ENCODE peak calls at places on chromosome 9, in nine cellular contexts. One of them, this sample, is unnamed. For H3K27me3, the result is how much of the 10 kb centered on the place peaks cover.

GRCh38 chr9:112334319-112334828 is 955 bp upstream of the PTBP3 start:
- DNase-seq in heart left ventricle: no peak
- DNase-seq in left ventricle myocardium inferior: no peak
- DNase-seq in transverse colon: peak
- DNase-seq in cardiac muscle cell: no peak
- DNase-seq in brain microvascular endothelial cell: no peak
- DNase-seq in IMR-90: peak
- DNase-seq in lung: no peak
- DNase-seq in small intestine: peak
- DNase-seq in this sample: no peak

GRCh38 chr9:6938873-6939272 is 181.1 kb downstream of the KDM4C start:
- DNase-seq in brain microvascular endothelial cell: peak
- DNase-seq in transverse colon: no peak
- DNase-seq in small intestine: no peak
- DNase-seq in cardiac muscle cell: no peak
- DNase-seq in IMR-90: peak
- DNase-seq in heart left ventricle: no peak
- DNase-seq in lung: no peak
- DNase-seq in left ventricle myocardium inferior: no peak
- DNase-seq in this sample: no peak

GRCh38 chr9:132744881-132745761 is 74.9 kb downstream of the GTF3C4 start:
- DNase-seq in lung: no peak
- DNase-seq in IMR-90: no peak
- DNase-seq in transverse colon: no peak
- DNase-seq in brain microvascular endothelial cell: no peak
- DNase-seq in small intestine: no peak
- DNase-seq in cardiac muscle cell: peak
- DNase-seq in heart left ventricle: no peak
- DNase-seq in left ventricle myocardium inferior: no peak
- DNase-seq in this sample: no peak

GRCh38 chr9:112174965-112175795 is at the start of gene SUSD1:
- DNase-seq in IMR-90: no peak
- DNase-seq in cardiac muscle cell: peak
- DNase-seq in brain microvascular endothelial cell: no peak
- DNase-seq in small intestine: peak
- DNase-seq in lung: peak
- DNase-seq in heart left ventricle: peak
- DNase-seq in transverse colon: peak
- DNase-seq in left ventricle myocardium inferior: peak
- DNase-seq in this sample: no peak

GRCh38 chr9:2116073-2116472 is 100.9 kb downstream of the SMARCA2 start:
- DNase-seq in cardiac muscle cell: peak
- DNase-seq in IMR-90: no peak
- DNase-seq in lung: no peak
- DNase-seq in small intestine: peak
- DNase-seq in heart left ventricle: no peak
- DNase-seq in transverse colon: no peak
- DNase-seq in brain microvascular endothelial cell: peak
- DNase-seq in left ventricle myocardium inferior: no peak
- DNase-seq in this sample: no peak

GRCh38 chr9:4371108-4371507 is 71.2 kb upstream of the GLIS3 start:
- DNase-seq in left ventricle myocardium inferior: no peak
- DNase-seq in brain microvascular endothelial cell: peak
- DNase-seq in transverse colon: no peak
- DNase-seq in IMR-90: peak
- DNase-seq in cardiac muscle cell: peak
- DNase-seq in lung: peak
- DNase-seq in heart left ventricle: no peak
- DNase-seq in small intestine: no peak
- DNase-seq in this sample: no peak

GRCh38 chr9:3138236-3139229 is 294.6 kb upstream of the PUM3 start:
- DNase-seq in cardiac muscle cell: no peak
- DNase-seq in IMR-90: no peak
- DNase-seq in transverse colon: no peak
- DNase-seq in lung: no peak
- DNase-seq in brain microvascular endothelial cell: no peak
- DNase-seq in heart left ventricle: no peak
- DNase-seq in small intestine: no peak
- DNase-seq in left ventricle myocardium inferior: no peak
- DNase-seq in this sample: no peak

GRCh38 chr9:37290881-37291485 is 131.5 kb upstream of the GRHPR start:
- DNase-seq in IMR-90: peak
- DNase-seq in left ventricle myocardium inferior: no peak
- DNase-seq in lung: no peak
- DNase-seq in brain microvascular endothelial cell: peak
- DNase-seq in small intestine: no peak
- DNase-seq in heart left ventricle: no peak
- DNase-seq in cardiac muscle cell: peak
- DNase-seq in transverse colon: no peak
- DNase-seq in this sample: peak

GRCh38 chr9:3733039-3733408 is 207.2 kb upstream of the RFX3 start:
- DNase-seq in cardiac muscle cell: no peak
- DNase-seq in transverse colon: no peak
- DNase-seq in heart left ventricle: no peak
- DNase-seq in small intestine: no peak
- DNase-seq in left ventricle myocardium inferior: no peak
- DNase-seq in lung: no peak
- DNase-seq in IMR-90: no peak
- DNase-seq in brain microvascular endothelial cell: no peak
- DNase-seq in this sample: no peak

GRCh38 chr9:107158321-107158720 is 124.8 kb upstream of the RAD23B start:
- DNase-seq in transverse colon: no peak
- DNase-seq in IMR-90: peak
- DNase-seq in lung: no peak
- DNase-seq in cardiac muscle cell: peak
- DNase-seq in brain microvascular endothelial cell: peak
- DNase-seq in small intestine: peak
- DNase-seq in left ventricle myocardium inferior: no peak
- DNase-seq in heart left ventricle: no peak
- DNase-seq in this sample: no peak

GRCh38 chr9:101578378-101578777 is 16.4 kb downstream of the PPP3R2 start:
- DNase-seq in brain microvascular endothelial cell: no peak
- DNase-seq in cardiac muscle cell: no peak
- DNase-seq in left ventricle myocardium inferior: no peak
- DNase-seq in transverse colon: no peak
- DNase-seq in heart left ventricle: no peak
- DNase-seq in IMR-90: peak
- DNase-seq in lung: no peak
- DNase-seq in small intestine: no peak
- DNase-seq in this sample: no peak

GRCh38 chr9:76516350-76516749 is 57.4 kb downstream of the GCNT1 start:
- DNase-seq in left ventricle myocardium inferior: no peak
- DNase-seq in transverse colon: no peak
- DNase-seq in IMR-90: peak
- DNase-seq in heart left ventricle: no peak
- DNase-seq in brain microvascular endothelial cell: no peak
- DNase-seq in lung: no peak
- DNase-seq in small intestine: no peak
- DNase-seq in cardiac muscle cell: no peak
- DNase-seq in this sample: no peak

GRCh38 chr9:2299843-2300205 is 284.7 kb downstream of the SMARCA2 start:
- DNase-seq in small intestine: no peak
- DNase-seq in lung: no peak
- DNase-seq in left ventricle myocardium inferior: no peak
- DNase-seq in transverse colon: no peak
- DNase-seq in brain microvascular endothelial cell: no peak
- DNase-seq in cardiac muscle cell: peak
- DNase-seq in IMR-90: no peak
- DNase-seq in heart left ventricle: no peak
- DNase-seq in this sample: no peak

GRCh38 chr9:97802276-97802675 is 50.8 kb upstream of the FOXE1 start:
- DNase-seq in lung: no peak
- DNase-seq in transverse colon: no peak
- DNase-seq in brain microvascular endothelial cell: peak
- DNase-seq in small intestine: no peak
- DNase-seq in left ventricle myocardium inferior: no peak
- DNase-seq in IMR-90: peak
- DNase-seq in heart left ventricle: no peak
- DNase-seq in cardiac muscle cell: peak
- DNase-seq in this sample: no peak
- H3K27me3 ChIP-seq in lung: under half
- H3K27me3 ChIP-seq in transverse colon: half or more
- H3K27me3 ChIP-seq in brain microvascular endothelial cell: under half
- H3K27me3 ChIP-seq in small intestine: under half
- H3K27me3 ChIP-seq in left ventricle myocardium inferior: half or more
- H3K27me3 ChIP-seq in IMR-90: under half
- H3K27me3 ChIP-seq in heart left ventricle: half or more
- H3K27me3 ChIP-seq in cardiac muscle cell: half or more
- H3K27me3 ChIP-seq in this sample: under half

GRCh38 chr9:127388037-127388855 is 8.7 kb upstream of the SLC2A8 start:
- DNase-seq in small intestine: peak
- DNase-seq in cardiac muscle cell: peak
- DNase-seq in heart left ventricle: no peak
- DNase-seq in brain microvascular endothelial cell: peak
- DNase-seq in IMR-90: peak
- DNase-seq in lung: no peak
- DNase-seq in left ventricle myocardium inferior: peak
- DNase-seq in transverse colon: peak
- DNase-seq in this sample: peak

GRCh38 chr9:127384901-127385300 is 12.1 kb upstream of the SLC2A8 start:
- DNase-seq in lung: no peak
- DNase-seq in transverse colon: no peak
- DNase-seq in brain microvascular endothelial cell: no peak
- DNase-seq in small intestine: no peak
- DNase-seq in IMR-90: no peak
- DNase-seq in left ventricle myocardium inferior: no peak
- DNase-seq in heart left ventricle: no peak
- DNase-seq in cardiac muscle cell: no peak
- DNase-seq in this sample: no peak

GRCh38 chr9:127384016-127384730 is 12.8 kb upstream of the SLC2A8 start:
- DNase-seq in heart left ventricle: no peak
- DNase-seq in small intestine: no peak
- DNase-seq in cardiac muscle cell: no peak
- DNase-seq in transverse colon: no peak
- DNase-seq in lung: no peak
- DNase-seq in IMR-90: no peak
- DNase-seq in brain microvascular endothelial cell: no peak
- DNase-seq in left ventricle myocardium inferior: no peak
- DNase-seq in this sample: no peak

GRCh38 chr9:127386981-127387380 is 10.0 kb upstream of the SLC2A8 start:
- DNase-seq in small intestine: no peak
- DNase-seq in IMR-90: no peak
- DNase-seq in transverse colon: no peak
- DNase-seq in brain microvascular endothelial cell: no peak
- DNase-seq in cardiac muscle cell: no peak
- DNase-seq in left ventricle myocardium inferior: no peak
- DNase-seq in lung: no peak
- DNase-seq in heart left ventricle: no peak
- DNase-seq in this sample: no peak

DNA sequence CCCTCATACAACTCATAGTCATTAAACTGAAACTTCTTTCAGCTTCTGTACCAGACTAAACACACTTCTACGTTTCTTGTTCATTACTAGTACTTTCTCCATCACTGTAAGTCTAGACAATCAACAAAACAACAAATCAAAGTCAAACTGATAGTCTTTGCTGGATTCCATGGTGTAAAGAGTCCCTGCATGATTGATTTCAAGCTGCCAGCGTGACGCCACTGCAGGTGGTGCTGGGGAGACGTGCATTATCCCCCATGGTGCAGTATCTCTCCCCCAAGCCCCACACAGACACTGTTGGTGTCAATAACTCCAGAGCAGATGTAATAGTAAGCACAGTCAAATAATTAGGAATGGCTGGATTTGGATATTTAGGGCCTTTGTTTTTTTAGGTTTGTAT is 10.7 kb upstream of the SLC2A8 start:
- DNase-seq in small intestine: no peak
- DNase-seq in left ventricle myocardium inferior: no peak
- DNase-seq in brain microvascular endothelial cell: no peak
- DNase-seq in IMR-90: no peak
- DNase-seq in lung: no peak
- DNase-seq in heart left ventricle: no peak
- DNase-seq in transverse colon: no peak
- DNase-seq in cardiac muscle cell: no peak
- DNase-seq in this sample: no peak
- H3K27me3 ChIP-seq in small intestine: under half
- H3K27me3 ChIP-seq in left ventricle myocardium inferior: under half
- H3K27me3 ChIP-seq in brain microvascular endothelial cell: under half
- H3K27me3 ChIP-seq in IMR-90: under half
- H3K27me3 ChIP-seq in lung: under half
- H3K27me3 ChIP-seq in heart left ventricle: under half
- H3K27me3 ChIP-seq in transverse colon: under half
- H3K27me3 ChIP-seq in cardiac muscle cell: under half
- H3K27me3 ChIP-seq in this sample: under half

DNA sequence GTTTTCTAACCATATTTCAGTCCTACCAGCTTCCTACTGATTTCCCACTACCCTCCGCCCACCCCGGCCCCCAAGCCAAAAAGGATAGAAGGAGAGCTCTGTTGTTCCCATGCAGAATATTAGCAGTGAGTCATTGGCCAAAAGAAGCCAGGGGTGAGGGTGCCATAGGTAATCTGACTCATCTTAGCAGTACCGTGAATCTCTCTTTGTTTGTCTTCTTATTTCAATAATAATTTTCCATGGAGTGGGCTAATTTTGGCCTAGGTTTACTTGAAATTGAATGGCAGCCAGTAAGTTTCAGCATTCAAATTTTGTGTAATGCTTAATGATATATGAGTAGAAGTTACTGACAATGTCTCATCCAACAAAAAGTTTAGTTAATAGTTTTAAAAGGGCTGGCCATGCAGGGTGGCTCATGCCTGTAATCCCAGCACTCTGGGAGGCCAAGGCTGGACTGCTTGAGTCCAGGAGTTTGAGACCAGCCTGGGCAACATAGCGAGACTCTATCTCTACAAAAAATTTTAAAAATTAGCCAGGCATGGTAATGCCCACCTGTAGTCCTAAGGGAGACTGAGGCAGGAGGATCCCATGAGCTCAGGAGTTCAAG is 74.2 kb downstream of the C9orf152 start:
- DNase-seq in brain microvascular endothelial cell: peak
- DNase-seq in transverse colon: no peak
- DNase-seq in cardiac muscle cell: peak
- DNase-seq in lung: no peak
- DNase-seq in IMR-90: peak
- DNase-seq in left ventricle myocardium inferior: no peak
- DNase-seq in small intestine: no peak
- DNase-seq in heart left ventricle: no peak
- DNase-seq in this sample: no peak
- H3K27me3 ChIP-seq in brain microvascular endothelial cell: under half
- H3K27me3 ChIP-seq in transverse colon: under half
- H3K27me3 ChIP-seq in cardiac muscle cell: under half
- H3K27me3 ChIP-seq in lung: under half
- H3K27me3 ChIP-seq in IMR-90: under half
- H3K27me3 ChIP-seq in left ventricle myocardium inferior: under half
- H3K27me3 ChIP-seq in small intestine: under half
- H3K27me3 ChIP-seq in heart left ventricle: under half
- H3K27me3 ChIP-seq in this sample: under half

DNA sequence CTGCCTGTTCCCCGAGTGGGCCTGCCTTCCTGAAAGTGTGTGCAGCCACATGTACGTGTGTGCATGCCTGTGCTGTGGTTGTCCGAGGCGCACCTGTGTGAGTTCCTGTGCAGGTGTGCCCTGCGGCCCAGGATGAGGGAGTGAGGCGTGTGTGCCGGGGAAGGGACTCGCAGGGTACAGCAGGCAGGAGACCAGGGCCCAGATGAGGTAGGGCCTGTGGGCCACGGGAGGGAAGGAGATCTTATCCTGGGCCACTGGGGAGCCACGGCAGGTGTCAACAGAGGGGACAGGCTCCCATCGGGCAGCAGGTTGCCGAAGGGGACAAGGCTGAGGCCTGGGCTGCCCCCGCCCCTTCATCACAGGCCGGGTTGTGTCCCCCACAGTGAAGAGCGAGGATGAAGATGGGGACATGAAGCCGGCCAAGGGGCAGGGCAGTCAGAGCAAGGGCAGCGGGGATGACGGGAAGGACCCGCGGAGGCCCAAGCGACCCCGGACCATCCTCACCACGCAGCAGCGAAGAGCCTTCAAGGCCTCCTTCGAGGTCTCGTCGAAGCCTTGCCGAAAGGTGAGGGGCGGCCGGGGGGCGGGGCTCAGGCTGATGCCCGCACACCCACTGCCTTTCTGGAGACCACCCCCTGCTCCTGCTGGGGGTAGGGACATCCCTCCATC is 79.2 kb downstream of the LMX1B start:
- DNase-seq in transverse colon: no peak
- DNase-seq in lung: no peak
- DNase-seq in cardiac muscle cell: no peak
- DNase-seq in heart left ventricle: no peak
- DNase-seq in left ventricle myocardium inferior: no peak
- DNase-seq in brain microvascular endothelial cell: no peak
- DNase-seq in small intestine: no peak
- DNase-seq in IMR-90: no peak
- DNase-seq in this sample: no peak
- H3K27me3 ChIP-seq in transverse colon: half or more
- H3K27me3 ChIP-seq in lung: under half
- H3K27me3 ChIP-seq in cardiac muscle cell: half or more
- H3K27me3 ChIP-seq in heart left ventricle: under half
- H3K27me3 ChIP-seq in left ventricle myocardium inferior: half or more
- H3K27me3 ChIP-seq in brain microvascular endothelial cell: under half
- H3K27me3 ChIP-seq in small intestine: under half
- H3K27me3 ChIP-seq in IMR-90: under half
- H3K27me3 ChIP-seq in this sample: under half

This sample was measured in Panc1.